ENCODE peak calls at places on chromosomes 16 and 17, in ten cellular contexts. V, T, M, X, D, S, P, H, C and F are unnamed samples.

GRCh38 chr17:1956134-1956533 is 69.0 kb downstream of the RTN4RL1 start:
- DNase-seq in P (no peak), S (no peak), V (no peak), D (no peak), M (no peak), T (no peak), X (no peak), H (no peak), C (no peak), F (no peak)

GRCh38 chr16:88365244-88365865 is 17.4 kb upstream of the ZNF469 start:
- DNase-seq in D (no peak), H (no peak), M (peak; percentile 6), C (peak; percentile 14), S (no peak), T (no peak), V (no peak), P (peak; percentile 10), X (no peak), F (no peak)

GRCh38 chr17:40986920-40987319 is 2.8 kb upstream of the KRT40 start:
- DNase-seq in T (no peak), S (no peak), C (no peak), V (peak; percentile 29), H (no peak), M (no peak), P (no peak), X (no peak), D (no peak), F (no peak)

GRCh38 chr17:39281806-39282205 is 56.1 kb upstream of the STAC2 start:
- DNase-seq in X (no peak), C (no peak), V (no peak), S (no peak), H (no peak), M (no peak), P (no peak), T (no peak), D (peak; percentile 13), F (no peak)

GRCh38 chr16:19094542-19095365 is 19.0 kb upstream of the ITPRIPL2 start:
- DNase-seq in C (no peak), X (no peak), H (no peak), V (no peak), M (no peak), T (no peak), D (no peak), S (no peak), P (no peak), F (no peak)

GRCh38 chr16:88078111-88078775 is 127.0 kb downstream of the BANP start:
- DNase-seq in C (peak; percentile 16), M (no peak), S (no peak), X (no peak), P (no peak), H (no peak), D (no peak), V (no peak), T (no peak), F (no peak)

GRCh38 chr17:22464041-22464440 is 771.7 kb downstream of the KCNJ18 start:
- DNase-seq in S (no peak), D (no peak), M (no peak), C (no peak), P (no peak), H (no peak), X (no peak), V (no peak), T (no peak), F (no peak)

GRCh38 chr17:79745641-79746105 is 14.9 kb downstream of the ENPP7 start:
- DNase-seq in H (no peak), D (no peak), V (peak; percentile 23), S (no peak), C (no peak), X (no peak), T (no peak), P (no peak), M (no peak), F (no peak)

GRCh38 chr16:4032768-4033167 is 83.5 kb downstream of the ADCY9 start:
- DNase-seq in P (peak; percentile 42), X (no peak), M (no peak), C (peak; percentile 77), S (peak; percentile 46), H (no peak), D (peak; percentile 32), V (peak; percentile 67), T (peak; percentile 48), F (no peak)

GRCh38 chr17:49381793-49382192 is 19.7 kb upstream of the ZNF652 start:
- DNase-seq in M (no peak), V (no peak), C (no peak), X (no peak), H (no peak), S (no peak), T (no peak), P (no peak), D (no peak), F (no peak)

GRCh38 chr17:38663125-38663751 is 11.5 kb downstream of the EPOP start:
- DNase-seq in H (no peak), C (peak; percentile 74), V (peak; percentile 71), S (peak; percentile 62), T (peak; percentile 45), X (peak; percentile 39), M (peak; percentile 46), D (peak; percentile 34), P (no peak), F (peak; percentile 59)

GRCh38 chr17:82243648-82244412 is 15.0 kb downstream of the SLC16A3 start:
- DNase-seq in P (peak; percentile 18), X (no peak), C (peak; percentile 40), V (peak; percentile 44), T (no peak), S (no peak), M (no peak), D (no peak), H (no peak), F (no peak)

GRCh38 chr17:82246040-82246364 is 17.2 kb downstream of the SLC16A3 start:
- DNase-seq in T (no peak), C (no peak), H (no peak), M (no peak), V (no peak), P (peak; percentile 20), X (no peak), D (no peak), S (no peak), F (no peak)

GRCh38 chr17:82244413-82245140 is 15.7 kb downstream of the SLC16A3 start:
- DNase-seq in C (peak; percentile 40), X (no peak), P (peak; percentile 50), H (no peak), M (no peak), S (no peak), V (peak; percentile 52), D (peak; percentile 54), T (no peak), F (no peak)

GRCh38 chr17:82246365-82247174 is 17.7 kb downstream of the SLC16A3 start:
- DNase-seq in H (no peak), M (no peak), V (peak; percentile 95), C (peak; percentile 45), P (peak; percentile 17), S (no peak), D (peak; percentile 81), X (no peak), T (no peak), F (peak; percentile 81)

DNA sequence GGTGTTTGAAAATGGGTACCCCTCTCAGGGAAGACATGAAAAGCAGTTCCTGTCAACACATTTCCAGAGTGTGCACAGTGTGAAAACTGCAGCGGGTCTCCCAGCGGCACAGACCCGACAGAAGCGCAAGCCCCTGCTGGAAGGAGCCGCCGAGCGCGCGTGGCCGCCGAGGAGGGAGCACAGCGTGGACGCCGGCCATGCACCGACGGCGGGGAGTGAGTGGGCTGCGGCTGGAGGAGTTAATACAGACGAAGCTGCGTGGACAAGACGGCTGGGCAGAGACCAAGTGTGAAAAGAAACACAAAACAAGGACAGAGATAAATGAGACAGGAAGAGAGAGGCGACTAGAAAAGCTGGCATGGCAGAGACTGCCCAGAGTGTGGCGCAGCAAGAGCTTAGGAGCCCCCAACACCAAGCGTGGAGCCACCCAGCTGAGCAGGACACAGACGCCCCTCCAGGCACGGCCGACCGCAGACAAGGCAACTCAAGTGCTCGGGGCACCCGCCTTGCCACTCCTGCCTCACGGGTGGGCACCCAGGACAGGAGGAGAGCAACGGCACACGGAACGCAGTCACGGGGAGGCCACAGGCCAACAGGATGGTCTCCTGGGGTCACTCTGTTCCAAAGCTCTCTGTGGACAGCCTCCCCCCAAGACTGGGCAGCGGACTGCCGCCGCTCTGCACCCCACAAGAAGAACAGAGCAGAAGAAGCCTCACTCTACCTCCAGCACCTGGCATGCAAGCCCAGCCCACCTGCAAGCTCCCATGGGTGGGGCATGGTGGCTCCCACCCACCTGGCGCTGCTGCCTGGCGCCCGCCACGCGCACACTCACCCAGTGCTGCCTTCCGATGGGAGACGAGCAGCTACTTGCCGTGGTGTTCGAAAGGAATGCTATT is 16.6 kb downstream of the SLC16A3 start:
- DNase-seq in X (no peak), M (no peak), C (peak; percentile 45), H (no peak), P (peak; percentile 19), V (peak; percentile 61), S (no peak), D (no peak), T (no peak), F (no peak)
- TF ChIP-seq CTCF in X (no peak), M (no peak), C (no peak), H (no peak), P (no peak), V (no peak), S (no peak), D (no peak), T (no peak), F (no peak)

DNA sequence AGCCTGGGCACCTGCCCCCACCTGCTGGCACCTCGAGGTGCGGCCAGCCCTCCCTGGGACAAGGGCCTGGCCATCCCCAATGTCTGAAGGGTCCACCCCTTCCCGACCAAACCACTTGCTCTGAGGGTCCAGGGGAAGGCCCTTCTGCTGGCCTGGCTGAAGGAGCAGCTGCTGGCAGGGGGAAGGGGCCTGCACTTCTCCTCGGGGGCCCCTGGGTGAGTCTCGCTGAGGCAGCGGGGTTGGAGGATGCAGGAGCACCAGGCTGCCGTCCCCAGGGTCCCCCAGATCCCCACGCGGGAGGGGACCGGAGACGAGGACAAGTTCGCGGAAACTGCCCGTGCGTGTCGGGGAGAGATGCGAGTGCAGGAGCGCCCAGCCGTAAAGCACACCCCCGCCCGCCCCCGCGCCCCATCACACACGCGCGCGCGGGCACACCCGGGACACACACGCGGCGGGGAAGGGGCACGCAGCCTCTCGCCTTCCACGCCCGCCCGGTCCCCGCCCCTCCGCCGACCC is 725 bp upstream of the CACNA1H start:
- DNase-seq in C (no peak), T (no peak), V (no peak), H (no peak), P (peak; percentile 70), D (no peak), S (no peak), X (no peak), M (no peak), F (no peak)
- H3K4me3 ChIP-seq in C (peak overlapping the region; percentile 31), T (peak overlapping the region; percentile 42), V (no peak overlapping the region), H (no peak overlapping the region), P (peak overlapping the region; percentile 37), D (no peak overlapping the region), S (no peak overlapping the region), X (peak overlapping the region; percentile 49), M (peak overlapping the region; percentile 62), F (peak overlapping the region; percentile 80)

GRCh38 chr16:85056211-85056748 is 28.7 kb downstream of the KIAA0513 start:
- DNase-seq in V (no peak), T (no peak), D (no peak), M (no peak), S (no peak), P (no peak), X (no peak), H (no peak), C (no peak), F (no peak)
- TF ChIP-seq CTCF in V (no peak), T (peak; percentile 42), D (peak; percentile 59), M (peak; percentile 61), S (no peak), P (no peak), X (peak; percentile 56), H (no peak), C (peak; percentile 41), F (no peak)

GRCh38 chr16:66427451-66427860 is 361 bp downstream of the BEAN1 start:
- DNase-seq in H (no peak), T (no peak), S (no peak), D (no peak), P (no peak), X (no peak), M (no peak), C (no peak), V (no peak), F (no peak)
- H3K4me3 ChIP-seq in H (peak overlapping the region; percentile 19), T (peak overlapping the region; percentile 54), S (no peak overlapping the region), D (peak overlapping the region; percentile 21), P (peak overlapping the region; percentile 33), X (peak overlapping the region; percentile 59), M (peak overlapping the region; percentile 70), C (peak overlapping the region; percentile 53), V (peak overlapping the region; percentile 19), F (no peak overlapping the region)